ENCODE peak calls at places on chromosomes 12 and 14, in six cellular contexts. M is NCI-H146; X is right lobe of liver; P is activated CD4-positive, CD25-positive, alpha-beta regulatory T cell; F is pancreas; W is caudate nucleus. H is an unnamed sample.

GRCh38 chr12:124033859-124034258 is 60.8 kb downstream of the ZNF664 start:
- DNase-seq in X (no peak), W (no peak), F (no peak), M (no peak), P (no peak), H (no peak)

GRCh38 chr14:105418269-105419054 is 1.2 kb upstream of the MTA1 start:
- DNase-seq in M (no peak), P (no peak), W (no peak), F (no peak), X (no peak), H (no peak)

GRCh38 chr14:58077621-58078020 is 74.4 kb downstream of the ARMH4 start:
- DNase-seq in F (no peak), X (no peak), P (no peak), M (no peak), W (no peak), H (no peak)

GRCh38 chr14:68349900-68350323 is 443.0 kb downstream of the ZFP36L1 start:
- DNase-seq in X (no peak), P (no peak), W (no peak), M (peak), F (no peak), H (no peak)

GRCh38 chr14:99789581-99789980 is 3.6 kb upstream of the EML1 start:
- DNase-seq in M (no peak), P (no peak), W (no peak), F (no peak), X (no peak), H (no peak)

GRCh38 chr12:52025301-52026172 is 18.8 kb downstream of the TAMALIN start:
- DNase-seq in P (peak), X (peak), W (peak), M (peak), F (peak), H (peak)

GRCh38 chr14:68458840-68459469 is 333.9 kb downstream of the ZFP36L1 start:
- DNase-seq in F (peak), W (peak), P (no peak), X (peak), M (no peak), H (peak)

GRCh38 chr14:23193432-23193831 is 10.0 kb upstream of the SLC7A8 start:
- DNase-seq in W (no peak), M (no peak), F (no peak), X (no peak), P (no peak), H (no peak)

GRCh38 chr12:93163260-93164036 is 214.3 kb upstream of the NUDT4 start:
- DNase-seq in X (no peak), P (no peak), M (no peak), W (no peak), F (no peak), H (no peak)

GRCh38 chr12:119713551-119714031 is 45.7 kb downstream of the PRKAB1 start:
- DNase-seq in P (no peak), X (peak), M (no peak), W (peak), F (no peak), H (no peak)